ENCODE peak calls at places on chromosomes 13 and 19, in four cellular contexts. One of them, this sample, is unnamed.

GRCh38 chr19:57829316-57829715 is 783 bp upstream of the ZNF587B start:
- DNase-seq in fibroblast of pulmonary artery: peak; percentile 81
- DNase-seq in A549: no peak
- DNase-seq in Calu3: no peak
- DNase-seq in this sample: no peak

GRCh38 chr13:40130871-40131636 is 475.6 kb downstream of the COG6 start:
- DNase-seq in fibroblast of pulmonary artery: peak; percentile 66
- DNase-seq in A549: peak; percentile 70
- DNase-seq in Calu3: no peak
- DNase-seq in this sample: peak; percentile 86

GRCh38 chr19:11673608-11674041 is 65.1 kb downstream of the ZNF823 start:
- DNase-seq in fibroblast of pulmonary artery: peak; percentile 75
- DNase-seq in A549: peak; percentile 21
- DNase-seq in Calu3: no peak
- DNase-seq in this sample: peak; percentile 55

GRCh38 chr13:81658598-81659370 is 1317.9 kb upstream of the SPRY2 start:
- DNase-seq in fibroblast of pulmonary artery: no peak
- DNase-seq in A549: no peak
- DNase-seq in Calu3: no peak
- DNase-seq in this sample: no peak

GRCh38 chr19:17946965-17947784 is 14.4 kb downstream of the CCDC124 start:
- DNase-seq in fibroblast of pulmonary artery: no peak
- DNase-seq in A549: peak; percentile 32
- DNase-seq in Calu3: no peak
- DNase-seq in this sample: no peak

GRCh38 chr19:40596608-40597328 is 4.4 kb upstream of the LTBP4 start:
- DNase-seq in fibroblast of pulmonary artery: peak; percentile 59
- DNase-seq in A549: peak; percentile 89
- DNase-seq in Calu3: peak; percentile 64
- DNase-seq in this sample: peak; percentile 40

GRCh38 chr19:11164879-11165406 is 9.4 kb upstream of the SPC24 start:
- DNase-seq in fibroblast of pulmonary artery: peak; percentile 97
- DNase-seq in A549: no peak
- DNase-seq in Calu3: no peak
- DNase-seq in this sample: no peak

GRCh38 chr19:18858906-18859646 is 27.3 kb downstream of the UPF1 start:
- DNase-seq in fibroblast of pulmonary artery: no peak
- DNase-seq in A549: no peak
- DNase-seq in Calu3: no peak
- DNase-seq in this sample: no peak

GRCh38 chr13:45242070-45242469 is 41.2 kb upstream of the KCTD4 start:
- DNase-seq in fibroblast of pulmonary artery: peak; percentile 65
- DNase-seq in A549: peak; percentile 26
- DNase-seq in Calu3: no peak
- DNase-seq in this sample: peak; percentile 66

GRCh38 chr13:106649495-106649894 is 81.6 kb upstream of the ARGLU1 start:
- DNase-seq in fibroblast of pulmonary artery: peak; percentile 29
- DNase-seq in A549: peak; percentile 1
- DNase-seq in Calu3: peak; percentile 35
- DNase-seq in this sample: peak; percentile 84

GRCh38 chr13:102642029-102642428 is 45.2 kb downstream of the TPP2 start:
- DNase-seq in fibroblast of pulmonary artery: no peak
- DNase-seq in A549: no peak
- DNase-seq in Calu3: no peak
- DNase-seq in this sample: no peak

GRCh38 chr19:17483605-17484002 is 13.3 kb downstream of the SLC27A1 start:
- DNase-seq in fibroblast of pulmonary artery: no peak
- DNase-seq in A549: no peak
- DNase-seq in Calu3: no peak
- DNase-seq in this sample: no peak

GRCh38 chr13:105276571-105276970 is 1258.9 kb downstream of the EFNB2 start:
- DNase-seq in fibroblast of pulmonary artery: no peak
- DNase-seq in A549: no peak
- DNase-seq in Calu3: no peak
- DNase-seq in this sample: no peak

GRCh38 chr19:18671303-18672043 is 12.0 kb upstream of the CRTC1 start:
- DNase-seq in fibroblast of pulmonary artery: no peak
- DNase-seq in A549: no peak
- DNase-seq in Calu3: no peak
- DNase-seq in this sample: no peak

GRCh38 chr13:79044415-79044814 is 361.6 kb downstream of the RBM26 start:
- DNase-seq in fibroblast of pulmonary artery: no peak
- DNase-seq in A549: no peak
- DNase-seq in Calu3: no peak
- DNase-seq in this sample: peak; percentile 49

GRCh38 chr13:102333320-102334181 is 68.3 kb downstream of the FGF14 start:
- DNase-seq in fibroblast of pulmonary artery: no peak
- DNase-seq in A549: no peak
- DNase-seq in Calu3: no peak
- DNase-seq in this sample: no peak

GRCh38 chr13:45367995-45368394 is 27.0 kb upstream of the TPT1 start:
- DNase-seq in fibroblast of pulmonary artery: no peak
- DNase-seq in A549: no peak
- DNase-seq in Calu3: peak; percentile 8
- DNase-seq in this sample: peak; percentile 36

GRCh38 chr13:110628952-110629701 is 13.8 kb downstream of the NAXD start:
- DNase-seq in fibroblast of pulmonary artery: peak; percentile 28
- DNase-seq in A549: no peak
- DNase-seq in Calu3: no peak
- DNase-seq in this sample: no peak

GRCh38 chr13:32857689-32858088 is 158.5 kb upstream of the KL start:
- DNase-seq in fibroblast of pulmonary artery: no peak
- DNase-seq in A549: no peak
- DNase-seq in Calu3: no peak
- DNase-seq in this sample: no peak

GRCh38 chr13:49567501-49567900 is 17.9 kb downstream of the RCBTB1 start:
- DNase-seq in fibroblast of pulmonary artery: no peak
- DNase-seq in A549: no peak
- DNase-seq in Calu3: no peak
- DNase-seq in this sample: no peak

GRCh38 chr19:47679922-47680857 is 33.0 kb upstream of the EHD2 start:
- DNase-seq in fibroblast of pulmonary artery: no peak
- DNase-seq in A549: no peak
- DNase-seq in Calu3: no peak
- DNase-seq in this sample: no peak
- TF ChIP-seq CTCF in fibroblast of pulmonary artery: no peak
- TF ChIP-seq CTCF in A549: no peak
- TF ChIP-seq CTCF in Calu3: no peak
- TF ChIP-seq CTCF in this sample: no peak

GRCh38 chr19:44576843-44577565 is 36.4 kb upstream of the IGSF23 start:
- DNase-seq in fibroblast of pulmonary artery: peak; percentile 37
- DNase-seq in A549: peak; percentile 81
- DNase-seq in Calu3: peak; percentile 78
- DNase-seq in this sample: peak; percentile 77
- TF ChIP-seq CTCF in fibroblast of pulmonary artery: peak; percentile 51
- TF ChIP-seq CTCF in A549: peak; percentile 86
- TF ChIP-seq CTCF in Calu3: peak; percentile 94
- TF ChIP-seq CTCF in this sample: peak; percentile 93

GRCh38 chr19:33414667-33415605 is 41.4 kb downstream of the CEBPG start:
- DNase-seq in fibroblast of pulmonary artery: no peak
- DNase-seq in A549: no peak
- DNase-seq in Calu3: no peak
- DNase-seq in this sample: no peak

GRCh38 chr19:33418461-33418860 is 45.0 kb downstream of the CEBPG start:
- DNase-seq in fibroblast of pulmonary artery: no peak
- DNase-seq in A549: no peak
- DNase-seq in Calu3: no peak
- DNase-seq in this sample: no peak

GRCh38 chr19:33413868-33414666 is 40.6 kb downstream of the CEBPG start:
- DNase-seq in fibroblast of pulmonary artery: no peak
- DNase-seq in A549: no peak
- DNase-seq in Calu3: no peak
- DNase-seq in this sample: no peak

GRCh38 chr19:33417751-33418150 is 44.2 kb downstream of the CEBPG start:
- DNase-seq in fibroblast of pulmonary artery: no peak
- DNase-seq in A549: no peak
- DNase-seq in Calu3: no peak
- DNase-seq in this sample: no peak

DNA sequence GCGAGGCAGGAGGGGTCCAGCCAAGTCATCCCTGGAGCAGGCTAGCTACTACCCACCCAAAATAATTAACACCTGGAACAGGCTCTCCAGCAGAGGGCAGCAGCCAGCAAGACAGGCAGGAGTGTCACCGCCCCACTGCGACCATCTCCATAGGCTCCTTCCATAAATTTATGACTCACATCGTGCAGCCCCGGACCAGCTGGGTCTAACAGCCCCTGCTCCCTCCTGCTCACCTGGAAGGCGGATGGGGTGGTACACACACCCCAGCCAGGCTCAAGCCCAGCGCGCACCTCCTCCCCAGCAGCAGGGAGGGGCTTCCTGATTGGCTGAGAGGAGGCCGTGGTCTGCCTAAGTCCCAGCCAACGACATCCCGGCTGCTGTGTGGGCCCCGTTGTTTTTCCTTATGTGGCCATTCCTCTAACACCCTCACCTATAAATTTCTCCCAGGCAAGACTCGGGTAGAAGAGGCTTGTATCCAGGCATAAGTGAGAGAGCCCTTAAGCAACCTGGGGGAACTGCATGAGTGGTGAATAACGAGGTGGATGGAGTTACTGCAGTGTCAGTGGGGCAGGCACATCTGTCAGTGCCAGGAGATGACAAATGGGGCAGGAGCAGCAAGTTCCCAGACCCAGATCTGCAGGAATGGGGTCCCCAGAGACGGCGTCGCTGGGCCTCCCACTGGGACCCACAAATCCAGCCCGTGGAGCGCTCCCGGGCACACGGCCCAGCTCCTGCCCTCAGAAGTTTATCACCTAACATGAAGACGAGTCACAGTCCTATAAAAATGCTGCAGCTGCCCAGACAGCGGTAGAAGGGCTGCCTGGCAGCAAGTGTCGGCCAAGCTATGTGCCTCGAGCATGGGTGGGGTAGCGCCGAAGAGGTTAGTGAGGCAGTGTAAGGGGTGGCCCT is 43.1 kb downstream of the CEBPG start:
- DNase-seq in fibroblast of pulmonary artery: peak; percentile 70
- DNase-seq in A549: peak; percentile 84
- DNase-seq in Calu3: peak; percentile 87
- DNase-seq in this sample: peak; percentile 77
- TF ChIP-seq CTCF in fibroblast of pulmonary artery: peak; percentile 74
- TF ChIP-seq CTCF in A549: peak; percentile 98
- TF ChIP-seq CTCF in Calu3: peak; percentile 85
- TF ChIP-seq CTCF in this sample: peak; percentile 75

DNA sequence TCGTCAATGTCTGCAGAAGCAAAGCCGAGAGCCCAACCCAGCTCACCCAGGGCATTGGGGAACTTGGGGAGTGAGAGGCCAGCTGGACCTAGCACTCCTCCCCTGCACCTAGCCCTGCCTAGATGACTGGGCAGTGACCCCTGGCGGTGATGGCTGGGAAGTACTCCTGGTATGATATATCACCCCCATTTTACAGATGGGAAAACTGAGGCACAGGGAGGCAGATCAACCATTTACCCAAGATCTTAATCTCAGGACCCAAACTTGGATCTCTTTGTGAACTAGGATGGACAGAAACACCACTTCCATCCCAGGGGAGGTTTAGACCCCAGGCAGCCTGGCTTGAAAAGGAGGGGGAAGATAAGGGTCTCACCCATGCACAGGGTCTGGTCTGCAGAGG is 43.5 kb downstream of the CCL25 start:
- DNase-seq in fibroblast of pulmonary artery: no peak
- DNase-seq in A549: no peak
- DNase-seq in Calu3: no peak
- DNase-seq in this sample: no peak
- TF ChIP-seq CTCF in fibroblast of pulmonary artery: no peak
- TF ChIP-seq CTCF in A549: no peak
- TF ChIP-seq CTCF in Calu3: no peak
- TF ChIP-seq CTCF in this sample: no peak

GRCh38 chr19:867855-868457 is 8.5 kb downstream of the CFD start:
- DNase-seq in fibroblast of pulmonary artery: no peak
- DNase-seq in A549: no peak
- DNase-seq in Calu3: no peak
- DNase-seq in this sample: no peak
- TF ChIP-seq CTCF in fibroblast of pulmonary artery: no peak
- TF ChIP-seq CTCF in A549: no peak
- TF ChIP-seq CTCF in Calu3: no peak
- TF ChIP-seq CTCF in this sample: no peak

GRCh38 chr19:811511-812048 is 10.2 kb downstream of the PLPPR3 start:
- DNase-seq in fibroblast of pulmonary artery: no peak
- DNase-seq in A549: no peak
- DNase-seq in Calu3: no peak
- DNase-seq in this sample: no peak
- TF ChIP-seq CTCF in fibroblast of pulmonary artery: no peak
- TF ChIP-seq CTCF in A549: no peak
- TF ChIP-seq CTCF in Calu3: no peak
- TF ChIP-seq CTCF in this sample: no peak

GRCh38 chr13:112947796-112948195 is 21.2 kb upstream of the MCF2L start:
- DNase-seq in fibroblast of pulmonary artery: no peak
- DNase-seq in A549: no peak
- DNase-seq in Calu3: no peak
- DNase-seq in this sample: no peak

GRCh38 chr13:112940236-112940635 is 28.8 kb upstream of the MCF2L start:
- DNase-seq in fibroblast of pulmonary artery: no peak
- DNase-seq in A549: no peak
- DNase-seq in Calu3: no peak
- DNase-seq in this sample: no peak

GRCh38 chr13:112941349-112941748 is 27.7 kb upstream of the MCF2L start:
- DNase-seq in fibroblast of pulmonary artery: no peak
- DNase-seq in A549: no peak
- DNase-seq in Calu3: no peak
- DNase-seq in this sample: no peak

GRCh38 chr13:112942689-112943308 is 26.2 kb upstream of the MCF2L start:
- DNase-seq in fibroblast of pulmonary artery: peak; percentile 95
- DNase-seq in A549: peak; percentile 92
- DNase-seq in Calu3: peak; percentile 84
- DNase-seq in this sample: peak; percentile 96

DNA sequence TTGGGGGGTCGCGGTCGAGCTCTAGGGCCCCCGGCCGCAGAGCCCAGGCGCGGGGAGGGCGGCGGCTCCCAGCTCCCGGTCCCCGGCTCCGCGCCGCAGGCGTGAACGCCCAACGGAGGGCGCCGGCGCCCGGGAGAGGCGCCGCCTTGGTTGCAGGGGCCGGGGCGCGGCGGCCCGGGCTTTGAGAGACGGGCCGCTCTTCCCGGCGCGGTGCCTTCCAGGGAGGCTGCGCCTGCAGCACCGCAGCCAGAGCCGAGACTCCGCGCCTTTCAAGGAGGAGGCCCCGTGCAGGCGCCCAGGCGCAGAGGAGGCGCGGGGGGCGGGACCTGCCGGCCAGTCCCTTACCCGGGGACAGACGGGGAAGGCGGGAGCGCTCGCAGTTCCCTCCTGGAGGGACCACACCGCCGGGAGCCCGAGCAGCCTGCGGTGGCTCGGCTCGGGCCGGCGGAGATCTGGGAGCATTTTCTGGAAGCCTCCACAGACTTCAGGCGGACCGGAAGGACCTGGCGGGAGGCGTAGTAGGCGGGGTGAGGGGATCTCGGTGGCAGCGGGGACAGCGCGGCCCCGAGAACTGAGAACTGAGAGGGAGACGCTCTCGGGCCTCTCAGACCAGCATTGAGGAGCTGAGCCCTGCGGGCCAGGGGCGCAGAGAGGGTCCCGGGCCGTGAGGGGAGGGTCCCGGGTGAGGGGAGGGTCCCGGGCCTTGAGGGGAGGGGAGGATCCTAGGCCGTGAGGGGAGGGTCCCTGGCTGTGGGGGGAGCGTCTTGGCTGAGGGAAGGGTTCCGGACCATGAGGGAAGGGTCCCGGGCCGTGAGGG is 25.5 kb upstream of the MCF2L start:
- DNase-seq in fibroblast of pulmonary artery: peak; percentile 10
- DNase-seq in A549: peak; percentile 18
- DNase-seq in Calu3: peak; percentile 22
- DNase-seq in this sample: peak; percentile 32
- TF ChIP-seq CTCF in fibroblast of pulmonary artery: no peak
- TF ChIP-seq CTCF in A549: no peak
- TF ChIP-seq CTCF in Calu3: no peak
- TF ChIP-seq CTCF in this sample: no peak

This sample was measured in epithelial cell of esophagus.